ENCODE peak calls at places on chromosomes 6 and 20, in five cellular contexts. One of them, this sample, is unnamed.

GRCh38 chr6:140153703-140154102 is 779.3 kb upstream of the CITED2 start:
- DNase-seq in mesenchymal stem cell: no peak
- DNase-seq in IMR-90: peak; percentile 50
- DNase-seq in H9: no peak
- DNase-seq in neuronal stem cell: no peak
- DNase-seq in this sample: no peak

GRCh38 chr6:82906489-82906888 is 159.2 kb downstream of the UBE3D start:
- DNase-seq in H9: no peak
- DNase-seq in mesenchymal stem cell: peak; percentile 79
- DNase-seq in neuronal stem cell: no peak
- DNase-seq in IMR-90: peak; percentile 50
- DNase-seq in this sample: no peak

GRCh38 chr6:160041608-160042007 is 72.7 kb downstream of the IGF2R start:
- DNase-seq in neuronal stem cell: no peak
- DNase-seq in mesenchymal stem cell: no peak
- DNase-seq in IMR-90: peak; percentile 70
- DNase-seq in H9: no peak
- DNase-seq in this sample: no peak

GRCh38 chr20:44738779-44739477 is 6.7 kb upstream of the KCNK15 start:
- DNase-seq in mesenchymal stem cell: peak; percentile 65
- DNase-seq in H9: peak; percentile 90
- DNase-seq in IMR-90: peak; percentile 67
- DNase-seq in neuronal stem cell: peak; percentile 55
- DNase-seq in this sample: peak; percentile 96

GRCh38 chr6:99746261-99746895 is 139.7 kb downstream of the PRDM13 start:
- DNase-seq in neuronal stem cell: peak; percentile 66
- DNase-seq in H9: peak; percentile 51
- DNase-seq in IMR-90: peak; percentile 74
- DNase-seq in mesenchymal stem cell: peak; percentile 71
- DNase-seq in this sample: peak; percentile 68

GRCh38 chr6:99736302-99736701 is 129.7 kb downstream of the PRDM13 start:
- DNase-seq in H9: no peak
- DNase-seq in IMR-90: no peak
- DNase-seq in neuronal stem cell: no peak
- DNase-seq in mesenchymal stem cell: no peak
- DNase-seq in this sample: peak; percentile 14

GRCh38 chr20:444862-445426 is 17.4 kb downstream of the TBC1D20 start:
- DNase-seq in mesenchymal stem cell: peak; percentile 33
- DNase-seq in H9: no peak
- DNase-seq in neuronal stem cell: no peak
- DNase-seq in IMR-90: peak; percentile 60
- DNase-seq in this sample: peak; percentile 30

GRCh38 chr20:51930775-51931174 is 128.5 kb upstream of the SALL4 start:
- DNase-seq in H9: no peak
- DNase-seq in neuronal stem cell: no peak
- DNase-seq in mesenchymal stem cell: peak; percentile 81
- DNase-seq in IMR-90: peak; percentile 68
- DNase-seq in this sample: peak; percentile 51

GRCh38 chr20:33030076-33030475 is 1.4 kb upstream of the BPIFB6 start:
- DNase-seq in H9: no peak
- DNase-seq in neuronal stem cell: no peak
- DNase-seq in mesenchymal stem cell: no peak
- DNase-seq in IMR-90: no peak
- DNase-seq in this sample: no peak

DNA sequence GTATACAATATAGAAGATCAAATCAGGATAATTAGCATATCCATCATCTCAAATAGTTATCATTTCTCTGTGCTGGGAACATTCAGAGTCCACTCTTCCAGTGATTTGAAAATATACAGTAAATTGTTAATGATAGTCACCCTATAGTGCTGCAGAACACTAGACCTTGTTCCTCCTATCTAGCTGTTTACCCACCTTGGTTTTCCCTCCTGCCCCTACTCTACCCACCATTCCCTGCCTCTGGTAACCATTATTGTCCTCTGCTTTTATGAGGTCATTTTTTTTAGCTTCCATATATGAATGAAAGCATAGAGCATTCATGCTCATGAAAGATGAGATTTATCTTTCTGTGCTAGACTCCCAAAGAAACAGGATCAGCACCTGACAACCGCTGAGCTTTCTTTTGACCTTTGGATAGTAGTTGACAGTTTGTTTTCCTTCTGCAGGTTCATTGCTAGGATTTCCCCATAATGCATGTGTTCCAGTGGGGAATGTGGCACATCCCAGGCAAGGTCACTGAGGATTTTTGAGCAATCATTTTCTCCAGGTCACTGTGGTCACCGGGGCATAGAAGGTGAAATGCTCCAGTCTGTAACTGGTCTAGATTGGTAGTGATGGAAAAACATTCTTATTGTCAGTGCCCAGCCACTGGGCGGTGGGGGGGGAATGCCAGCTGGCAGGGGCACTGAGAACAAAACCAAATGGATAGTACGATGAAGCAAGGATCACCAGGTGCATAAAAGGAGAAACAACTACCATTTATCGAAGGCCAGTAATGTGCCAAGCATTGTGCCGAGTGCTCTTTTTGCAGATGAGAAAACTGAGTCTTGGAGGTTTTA is 33.6 kb upstream of the BCAS1 start:
- DNase-seq in neuronal stem cell: no peak
- DNase-seq in mesenchymal stem cell: no peak
- DNase-seq in H9: no peak
- DNase-seq in IMR-90: no peak
- DNase-seq in this sample: no peak
- H2AK5ac ChIP-seq in neuronal stem cell: no peak overlapping the region
- H2AK5ac ChIP-seq in mesenchymal stem cell: no peak overlapping the region
- H2AK5ac ChIP-seq in H9: no peak overlapping the region
- H2AK5ac ChIP-seq in IMR-90: no peak overlapping the region
- H2AK5ac ChIP-seq in this sample: no peak overlapping the region

DNA sequence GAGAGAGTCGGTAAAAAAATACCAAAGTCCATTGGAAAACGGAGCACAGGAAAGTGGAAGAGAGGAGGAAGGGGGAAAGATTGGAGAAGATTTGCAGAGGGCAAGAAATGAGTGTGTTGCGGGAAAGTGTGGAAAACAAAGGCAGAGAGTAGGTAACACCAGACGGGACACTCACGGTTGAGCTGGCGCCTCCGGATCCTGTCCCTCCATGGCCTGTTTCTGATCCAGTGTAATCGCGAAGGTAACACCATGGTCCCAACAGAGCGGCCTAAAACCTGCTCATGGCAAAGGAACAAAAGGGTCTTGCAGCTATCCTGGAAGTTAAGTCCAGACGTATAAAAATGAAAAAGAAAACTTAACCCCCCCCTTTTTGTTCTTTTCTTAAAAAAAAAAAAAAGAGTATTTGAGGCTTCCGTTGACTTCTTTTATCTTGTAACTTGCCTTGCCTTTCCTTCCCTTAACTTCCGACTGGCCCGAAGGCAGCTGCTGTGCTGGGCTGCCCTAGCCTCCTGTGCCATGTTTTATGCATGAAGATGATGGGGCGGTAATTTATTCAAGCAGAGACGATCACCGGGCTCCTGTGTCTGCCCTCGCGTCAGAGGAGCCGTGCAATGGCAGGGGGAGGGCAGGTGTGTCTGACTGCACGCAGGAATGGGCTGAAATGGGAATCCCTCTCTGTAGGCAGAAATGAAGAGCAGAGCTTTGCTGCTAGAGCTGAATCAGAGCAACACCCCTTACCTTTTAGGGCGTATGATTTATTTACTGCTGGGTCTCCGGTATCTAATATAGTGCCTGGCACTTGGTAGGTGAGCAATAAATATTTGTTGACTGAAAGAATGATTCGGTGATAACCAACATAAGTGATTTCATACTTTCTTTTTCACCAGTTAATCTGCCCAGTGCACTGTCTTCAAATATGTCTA is 106.2 kb upstream of the RIPOR2 start:
- DNase-seq in IMR-90: no peak
- DNase-seq in mesenchymal stem cell: no peak
- DNase-seq in H9: no peak
- DNase-seq in neuronal stem cell: no peak
- DNase-seq in this sample: no peak
- H2AK5ac ChIP-seq in IMR-90: peak overlapping the region; percentile 43
- H2AK5ac ChIP-seq in mesenchymal stem cell: no peak overlapping the region
- H2AK5ac ChIP-seq in H9: no peak overlapping the region
- H2AK5ac ChIP-seq in neuronal stem cell: no peak overlapping the region
- H2AK5ac ChIP-seq in this sample: no peak overlapping the region

GRCh38 chr20:63686492-63687321 is 9.7 kb upstream of the TNFRSF6B start:
- DNase-seq in mesenchymal stem cell: peak; percentile 96
- DNase-seq in H9: no peak
- DNase-seq in IMR-90: peak; percentile 80
- DNase-seq in neuronal stem cell: no peak
- DNase-seq in this sample: no peak
- H2AK5ac ChIP-seq in mesenchymal stem cell: peak overlapping the region; percentile 84
- H2AK5ac ChIP-seq in H9: no peak overlapping the region
- H2AK5ac ChIP-seq in IMR-90: peak overlapping the region; percentile 99
- H2AK5ac ChIP-seq in neuronal stem cell: peak overlapping the region; percentile 96
- H2AK5ac ChIP-seq in this sample: no peak overlapping the region

GRCh38 chr6:70663881-70664466 is 3.7 kb upstream of the SMAP1 start:
- DNase-seq in neuronal stem cell: no peak
- DNase-seq in IMR-90: no peak
- DNase-seq in H9: no peak
- DNase-seq in mesenchymal stem cell: no peak
- DNase-seq in this sample: no peak
- H2AK5ac ChIP-seq in neuronal stem cell: no peak overlapping the region
- H2AK5ac ChIP-seq in IMR-90: no peak overlapping the region
- H2AK5ac ChIP-seq in H9: no peak overlapping the region
- H2AK5ac ChIP-seq in mesenchymal stem cell: no peak overlapping the region
- H2AK5ac ChIP-seq in this sample: no peak overlapping the region

GRCh38 chr20:25532015-25532751 is 53.1 kb downstream of the NINL start:
- DNase-seq in H9: peak; percentile 63
- DNase-seq in IMR-90: no peak
- DNase-seq in neuronal stem cell: peak; percentile 15
- DNase-seq in mesenchymal stem cell: no peak
- DNase-seq in this sample: peak; percentile 62
- H2AK5ac ChIP-seq in H9: no peak overlapping the region
- H2AK5ac ChIP-seq in IMR-90: no peak overlapping the region
- H2AK5ac ChIP-seq in neuronal stem cell: no peak overlapping the region
- H2AK5ac ChIP-seq in mesenchymal stem cell: no peak overlapping the region
- H2AK5ac ChIP-seq in this sample: no peak overlapping the region

DNA sequence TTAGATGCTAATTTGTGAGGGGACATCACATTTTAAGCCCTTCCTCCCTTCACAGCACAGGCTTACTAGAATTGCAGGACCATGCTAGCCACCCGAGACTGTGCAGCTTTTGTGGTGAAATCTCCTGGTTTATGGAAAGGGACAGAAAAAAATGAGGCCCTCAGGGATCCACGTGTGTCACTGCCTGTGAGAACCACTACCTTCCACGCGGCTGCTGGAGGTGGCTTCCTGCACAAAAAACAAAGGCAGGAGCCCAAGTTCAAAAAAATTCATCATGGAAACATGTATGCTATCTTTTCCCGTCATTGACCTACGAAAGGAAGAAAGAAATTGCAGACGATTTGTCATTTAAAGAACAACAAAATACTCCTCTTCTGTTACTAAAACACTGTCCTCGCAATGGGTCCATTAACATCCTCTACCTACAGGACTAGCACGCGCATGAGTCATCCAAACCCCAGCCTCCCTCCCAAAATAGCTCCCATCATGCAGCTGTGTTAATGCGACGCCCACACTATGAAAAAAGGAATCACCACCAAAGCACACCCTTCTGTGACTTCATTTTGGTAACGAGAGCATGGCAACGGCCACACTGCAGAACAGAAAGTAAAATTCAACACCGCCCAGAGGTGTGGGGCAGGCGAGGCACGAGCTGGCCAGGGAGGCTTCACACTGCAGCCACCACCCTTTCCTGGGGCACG is 45.7 kb downstream of the RAMACL start:
- DNase-seq in H9: no peak
- DNase-seq in neuronal stem cell: no peak
- DNase-seq in IMR-90: peak; percentile 17
- DNase-seq in mesenchymal stem cell: no peak
- DNase-seq in this sample: no peak
- H2AK5ac ChIP-seq in H9: no peak overlapping the region
- H2AK5ac ChIP-seq in neuronal stem cell: no peak overlapping the region
- H2AK5ac ChIP-seq in IMR-90: no peak overlapping the region
- H2AK5ac ChIP-seq in mesenchymal stem cell: no peak overlapping the region
- H2AK5ac ChIP-seq in this sample: no peak overlapping the region

GRCh38 chr20:58398254-58398653 is 9.2 kb downstream of the VAPB start:
- DNase-seq in neuronal stem cell: no peak
- DNase-seq in IMR-90: no peak
- DNase-seq in mesenchymal stem cell: no peak
- DNase-seq in H9: no peak
- DNase-seq in this sample: no peak
- H2AK5ac ChIP-seq in neuronal stem cell: no peak overlapping the region
- H2AK5ac ChIP-seq in IMR-90: no peak overlapping the region
- H2AK5ac ChIP-seq in mesenchymal stem cell: no peak overlapping the region
- H2AK5ac ChIP-seq in H9: no peak overlapping the region
- H2AK5ac ChIP-seq in this sample: no peak overlapping the region

GRCh38 chr6:44235269-44235668 is 11.6 kb upstream of the HSP90AB1 start:
- DNase-seq in mesenchymal stem cell: no peak
- DNase-seq in H9: no peak
- DNase-seq in IMR-90: no peak
- DNase-seq in neuronal stem cell: no peak
- DNase-seq in this sample: no peak

GRCh38 chr6:44235891-44236516 is 10.9 kb upstream of the HSP90AB1 start:
- DNase-seq in mesenchymal stem cell: no peak
- DNase-seq in IMR-90: no peak
- DNase-seq in neuronal stem cell: no peak
- DNase-seq in H9: no peak
- DNase-seq in this sample: no peak

GRCh38 chr6:44237021-44237812 is 9.7 kb upstream of the HSP90AB1 start:
- DNase-seq in mesenchymal stem cell: peak; percentile 98
- DNase-seq in H9: peak; percentile 89
- DNase-seq in neuronal stem cell: no peak
- DNase-seq in IMR-90: peak; percentile 97
- DNase-seq in this sample: peak; percentile 94

GRCh38 chr6:44238687-44239350 is 8.1 kb upstream of the HSP90AB1 start:
- DNase-seq in mesenchymal stem cell: no peak
- DNase-seq in neuronal stem cell: no peak
- DNase-seq in H9: no peak
- DNase-seq in IMR-90: no peak
- DNase-seq in this sample: no peak

GRCh38 chr6:44237813-44238433 is 9.0 kb upstream of the HSP90AB1 start:
- DNase-seq in H9: peak; percentile 69
- DNase-seq in neuronal stem cell: no peak
- DNase-seq in mesenchymal stem cell: peak; percentile 83
- DNase-seq in IMR-90: peak; percentile 56
- DNase-seq in this sample: no peak
- H2AK5ac ChIP-seq in H9: no peak overlapping the region
- H2AK5ac ChIP-seq in neuronal stem cell: no peak overlapping the region
- H2AK5ac ChIP-seq in mesenchymal stem cell: peak overlapping the region; percentile 68
- H2AK5ac ChIP-seq in IMR-90: peak overlapping the region; percentile 65
- H2AK5ac ChIP-seq in this sample: no peak overlapping the region

GRCh38 chr20:47500554-47500953 is 1.1 kb upstream of the NCOA3 start:
- DNase-seq in IMR-90: no peak
- DNase-seq in mesenchymal stem cell: peak; percentile 4
- DNase-seq in neuronal stem cell: no peak
- DNase-seq in H9: no peak
- DNase-seq in this sample: no peak
- H2AK5ac ChIP-seq in IMR-90: peak overlapping the region; percentile 46
- H2AK5ac ChIP-seq in mesenchymal stem cell: peak overlapping the region; percentile 88
- H2AK5ac ChIP-seq in neuronal stem cell: no peak overlapping the region
- H2AK5ac ChIP-seq in H9: no peak overlapping the region
- H2AK5ac ChIP-seq in this sample: no peak overlapping the region

GRCh38 chr6:69180361-69181067 is 545.4 kb downstream of the ADGRB3 start:
- DNase-seq in H9: no peak
- DNase-seq in neuronal stem cell: no peak
- DNase-seq in IMR-90: no peak
- DNase-seq in mesenchymal stem cell: no peak
- DNase-seq in this sample: no peak
- H2AK5ac ChIP-seq in H9: no peak overlapping the region
- H2AK5ac ChIP-seq in neuronal stem cell: no peak overlapping the region
- H2AK5ac ChIP-seq in IMR-90: no peak overlapping the region
- H2AK5ac ChIP-seq in mesenchymal stem cell: no peak overlapping the region
- H2AK5ac ChIP-seq in this sample: no peak overlapping the region

This sample was measured in mesendoderm.